ENCODE peak calls at places on chromosomes 5 and 9, in five cellular contexts. S, T, K, O and U are unnamed samples.

GRCh38 chr9:109401169-109401989 is 80.5 kb upstream of the EPB41L4B start:
- DNase-seq in T (peak), K (peak), S (no peak), O (peak), U (peak)

GRCh38 chr5:38426493-38426892 is 130.0 kb downstream of the LIFR start:
- DNase-seq in K (peak), S (no peak), O (peak), T (no peak), U (no peak)

GRCh38 chr9:136665111-136665703 is 2.5 kb downstream of the EGFL7 start:
- DNase-seq in S (peak), T (peak), O (peak), K (no peak), U (no peak)

GRCh38 chr9:20292002-20292401 is 330.3 kb downstream of the MLLT3 start:
- DNase-seq in K (peak), T (peak), S (no peak), O (peak), U (no peak)

GRCh38 chr5:57724836-57725235 is 242.2 kb upstream of the ACTBL2 start:
- DNase-seq in O (peak), T (no peak), K (peak), S (no peak), U (no peak)

GRCh38 chr5:107381189-107381856 is 289.4 kb downstream of the EFNA5 start:
- DNase-seq in O (peak), S (no peak), T (no peak), K (peak), U (no peak)

GRCh38 chr5:128035689-128036088 is 47.9 kb upstream of the SLC12A2 start:
- DNase-seq in K (no peak), O (no peak), T (peak), S (no peak), U (no peak)

GRCh38 chr5:134958755-134959154 is 9.0 kb upstream of the CATSPER3 start:
- DNase-seq in S (no peak), T (no peak), K (no peak), O (no peak), U (no peak)

GRCh38 chr5:64680289-64680688 is 10.0 kb upstream of the SHISAL2B start:
- DNase-seq in K (no peak), S (no peak), T (peak), O (peak), U (no peak)

GRCh38 chr5:35404701-35405100 is 174.4 kb upstream of the PRLR start:
- DNase-seq in S (no peak), O (no peak), K (no peak), T (no peak), U (no peak)

GRCh38 chr5:16593630-16594029 is 23.2 kb downstream of the RETREG1 start:
- DNase-seq in S (no peak), K (no peak), T (no peak), O (peak), U (no peak)

GRCh38 chr9:126367139-126367538 is 40.5 kb downstream of the MVB12B start:
- DNase-seq in K (no peak), S (no peak), T (no peak), O (no peak), U (no peak)